ENCODE peak calls at places on chromosomes 7 and 10, in four cellular contexts. One of them, this sample, is unnamed.

GRCh38 chr10:72049969-72050781 is 38.2 kb downstream of the SPOCK2 start:
- DNase-seq in HT1080: no peak
- DNase-seq in choroid plexus epithelial cell: peak; percentile 54
- DNase-seq in NCI-H1436: no peak
- DNase-seq in this sample: no peak

GRCh38 chr10:119256030-119256429 is 48.7 kb downstream of the GRK5 start:
- DNase-seq in HT1080: no peak
- DNase-seq in choroid plexus epithelial cell: no peak
- DNase-seq in NCI-H1436: no peak
- DNase-seq in this sample: no peak

GRCh38 chr7:2211259-2211575 is 21.5 kb downstream of the MAD1L1 start:
- DNase-seq in HT1080: no peak
- DNase-seq in choroid plexus epithelial cell: no peak
- DNase-seq in NCI-H1436: no peak
- DNase-seq in this sample: no peak

GRCh38 chr7:24812313-24812945 is 55.2 kb upstream of the GSDME start:
- DNase-seq in HT1080: peak; percentile 48
- DNase-seq in choroid plexus epithelial cell: peak; percentile 58
- DNase-seq in NCI-H1436: peak; percentile 10
- DNase-seq in this sample: peak; percentile 36

GRCh38 chr7:67913604-67914003 is 917.0 kb downstream of the TYW1 start:
- DNase-seq in HT1080: peak; percentile 4
- DNase-seq in choroid plexus epithelial cell: no peak
- DNase-seq in NCI-H1436: no peak
- DNase-seq in this sample: peak; percentile 18

GRCh38 chr10:114002422-114002821 is 41.2 kb upstream of the ADRB1 start:
- DNase-seq in HT1080: no peak
- DNase-seq in choroid plexus epithelial cell: no peak
- DNase-seq in NCI-H1436: no peak
- DNase-seq in this sample: no peak

GRCh38 chr10:71347587-71348395 is 28.7 kb downstream of the SLC29A3 start:
- DNase-seq in HT1080: no peak
- DNase-seq in choroid plexus epithelial cell: no peak
- DNase-seq in NCI-H1436: no peak
- DNase-seq in this sample: no peak

GRCh38 chr7:70322786-70323185 is 724.5 kb downstream of the AUTS2 start:
- DNase-seq in HT1080: no peak
- DNase-seq in choroid plexus epithelial cell: no peak
- DNase-seq in NCI-H1436: no peak
- DNase-seq in this sample: no peak

GRCh38 chr7:36775673-36776072 is 51.4 kb upstream of the AOAH start:
- DNase-seq in HT1080: no peak
- DNase-seq in choroid plexus epithelial cell: no peak
- DNase-seq in NCI-H1436: no peak
- DNase-seq in this sample: no peak

GRCh38 chr10:1036341-1036791 is 10.7 kb upstream of the IDI2 start:
- DNase-seq in HT1080: peak; percentile 71
- DNase-seq in choroid plexus epithelial cell: peak; percentile 84
- DNase-seq in NCI-H1436: no peak
- DNase-seq in this sample: peak; percentile 99

GRCh38 chr10:50510517-50511473 is 113.0 kb downstream of the SGMS1 start:
- DNase-seq in HT1080: no peak
- DNase-seq in choroid plexus epithelial cell: peak; percentile 27
- DNase-seq in NCI-H1436: no peak
- DNase-seq in this sample: no peak

GRCh38 chr7:128860158-128861073 is 2.2 kb upstream of the ATP6V1F start:
- DNase-seq in HT1080: peak; percentile 20
- DNase-seq in choroid plexus epithelial cell: peak; percentile 84
- DNase-seq in NCI-H1436: no peak
- DNase-seq in this sample: peak; percentile 10

GRCh38 chr7:110775046-110775445 is 315.9 kb upstream of the LRRN3 start:
- DNase-seq in HT1080: no peak
- DNase-seq in choroid plexus epithelial cell: peak; percentile 52
- DNase-seq in NCI-H1436: no peak
- DNase-seq in this sample: no peak

GRCh38 chr10:8054498-8055407 is at the start of gene GATA3:
- DNase-seq in HT1080: peak; percentile 13
- DNase-seq in choroid plexus epithelial cell: no peak
- DNase-seq in NCI-H1436: no peak
- DNase-seq in this sample: no peak

GRCh38 chr10:131725736-131726459 is 174.9 kb upstream of the PPP2R2D start:
- DNase-seq in HT1080: no peak
- DNase-seq in choroid plexus epithelial cell: no peak
- DNase-seq in NCI-H1436: no peak
- DNase-seq in this sample: no peak

GRCh38 chr10:6543431-6544005 is 36.6 kb downstream of the PRKCQ start:
- DNase-seq in HT1080: no peak
- DNase-seq in choroid plexus epithelial cell: no peak
- DNase-seq in NCI-H1436: no peak
- DNase-seq in this sample: no peak

GRCh38 chr7:80699030-80699638 is 60.7 kb downstream of the CD36 start:
- DNase-seq in HT1080: peak; percentile 50
- DNase-seq in choroid plexus epithelial cell: peak; percentile 78
- DNase-seq in NCI-H1436: peak; percentile 45
- DNase-seq in this sample: peak; percentile 58

GRCh38 chr10:9684186-9684585 is 1333.5 kb upstream of the CELF2 start:
- DNase-seq in HT1080: no peak
- DNase-seq in choroid plexus epithelial cell: no peak
- DNase-seq in NCI-H1436: no peak
- DNase-seq in this sample: no peak

GRCh38 chr7:36391436-36392198 is 2.0 kb downstream of the ANLN start:
- DNase-seq in HT1080: peak; percentile 60
- DNase-seq in choroid plexus epithelial cell: no peak
- DNase-seq in NCI-H1436: peak; percentile 6
- DNase-seq in this sample: peak; percentile 58

GRCh38 chr10:127115086-127115485 is 81.3 kb downstream of the INSYN2A start:
- DNase-seq in HT1080: no peak
- DNase-seq in choroid plexus epithelial cell: no peak
- DNase-seq in NCI-H1436: no peak
- DNase-seq in this sample: no peak

GRCh38 chr7:130009848-130010688 is 41.1 kb downstream of the ZC3HC1 start:
- DNase-seq in HT1080: peak; percentile 98
- DNase-seq in choroid plexus epithelial cell: peak; percentile 77
- DNase-seq in NCI-H1436: no peak
- DNase-seq in this sample: peak; percentile 95

GRCh38 chr10:44045020-44045419 is 339.9 kb downstream of the CXCL12 start:
- DNase-seq in HT1080: no peak
- DNase-seq in choroid plexus epithelial cell: no peak
- DNase-seq in NCI-H1436: no peak
- DNase-seq in this sample: no peak

GRCh38 chr10:70115948-70116682 is 16.5 kb downstream of the AIFM2 start:
- DNase-seq in HT1080: peak; percentile 15
- DNase-seq in choroid plexus epithelial cell: peak; percentile 41
- DNase-seq in NCI-H1436: peak; percentile 24
- DNase-seq in this sample: peak; percentile 19

GRCh38 chr10:88500656-88501055 is 82.5 kb downstream of the RNLS start:
- DNase-seq in HT1080: no peak
- DNase-seq in choroid plexus epithelial cell: peak; percentile 56
- DNase-seq in NCI-H1436: no peak
- DNase-seq in this sample: peak; percentile 59

GRCh38 chr10:87816163-87816841 is 1.7 kb downstream of the ATAD1 start:
- DNase-seq in HT1080: no peak
- DNase-seq in choroid plexus epithelial cell: no peak
- DNase-seq in NCI-H1436: no peak
- DNase-seq in this sample: no peak

GRCh38 chr10:88793747-88794299 is 8.7 kb upstream of the LIPM start:
- DNase-seq in HT1080: peak; percentile 65
- DNase-seq in choroid plexus epithelial cell: peak; percentile 71
- DNase-seq in NCI-H1436: no peak
- DNase-seq in this sample: peak; percentile 40

GRCh38 chr7:151837285-151838042 is 39.5 kb downstream of the PRKAG2 start:
- DNase-seq in HT1080: no peak
- DNase-seq in choroid plexus epithelial cell: peak; percentile 53
- DNase-seq in NCI-H1436: no peak
- DNase-seq in this sample: no peak

GRCh38 chr10:54880943-54881342 is 79.9 kb upstream of the PCDH15 start:
- DNase-seq in HT1080: no peak
- DNase-seq in choroid plexus epithelial cell: no peak
- DNase-seq in NCI-H1436: no peak
- DNase-seq in this sample: no peak

GRCh38 chr7:85714182-85714581 is 527.3 kb upstream of the SEMA3D start:
- DNase-seq in HT1080: no peak
- DNase-seq in choroid plexus epithelial cell: no peak
- DNase-seq in NCI-H1436: no peak
- DNase-seq in this sample: no peak

GRCh38 chr7:106767498-106768323 is 97.4 kb upstream of the PIK3CG start:
- DNase-seq in HT1080: no peak
- DNase-seq in choroid plexus epithelial cell: peak; percentile 83
- DNase-seq in NCI-H1436: no peak
- DNase-seq in this sample: no peak

GRCh38 chr10:119301397-119301796 is 94.0 kb downstream of the GRK5 start:
- DNase-seq in HT1080: peak; percentile 44
- DNase-seq in choroid plexus epithelial cell: no peak
- DNase-seq in NCI-H1436: no peak
- DNase-seq in this sample: no peak

GRCh38 chr7:26609082-26609481 is 255.3 kb downstream of the SKAP2 start:
- DNase-seq in HT1080: no peak
- DNase-seq in choroid plexus epithelial cell: no peak
- DNase-seq in NCI-H1436: no peak
- DNase-seq in this sample: peak; percentile 18

GRCh38 chr7:90599892-90600555 is 3.9 kb downstream of the CDK14 start:
- DNase-seq in HT1080: no peak
- DNase-seq in choroid plexus epithelial cell: peak; percentile 78
- DNase-seq in NCI-H1436: no peak
- DNase-seq in this sample: peak; percentile 42